ENCODE peak calls at places on chromosome 19, in six cellular contexts. One of them, this sample, is unnamed.

GRCh38 chr19:50514346-50515167 is 844 bp upstream of the ASPDH start:
- DNase-seq in spleen: peak; percentile 74
- DNase-seq in Panc1: no peak
- DNase-seq in K562: no peak
- DNase-seq in heart left ventricle: no peak
- DNase-seq in substantia nigra: peak; percentile 41
- DNase-seq in this sample: no peak

GRCh38 chr19:7013678-7014077 is 7.6 kb downstream of the MBD3L2B start:
- DNase-seq in spleen: no peak
- DNase-seq in Panc1: no peak
- DNase-seq in K562: no peak
- DNase-seq in heart left ventricle: no peak
- DNase-seq in substantia nigra: no peak
- DNase-seq in this sample: no peak

GRCh38 chr19:8355631-8356402 is 8.1 kb upstream of the ANGPTL4 start:
- DNase-seq in spleen: no peak
- DNase-seq in Panc1: peak; percentile 88
- DNase-seq in K562: peak; percentile 37
- DNase-seq in heart left ventricle: no peak
- DNase-seq in substantia nigra: no peak
- DNase-seq in this sample: no peak

GRCh38 chr19:54485846-54486245 is 12.8 kb upstream of the CDC42EP5 start:
- DNase-seq in spleen: no peak
- DNase-seq in Panc1: no peak
- DNase-seq in K562: no peak
- DNase-seq in heart left ventricle: no peak
- DNase-seq in substantia nigra: no peak
- DNase-seq in this sample: no peak

GRCh38 chr19:35399948-35400772 is 29.3 kb downstream of the GPR42 start:
- DNase-seq in spleen: no peak
- DNase-seq in Panc1: no peak
- DNase-seq in K562: no peak
- DNase-seq in heart left ventricle: no peak
- DNase-seq in substantia nigra: no peak
- DNase-seq in this sample: no peak

GRCh38 chr19:42410371-42410770 is 16.8 kb downstream of the LIPE start:
- DNase-seq in spleen: no peak
- DNase-seq in Panc1: no peak
- DNase-seq in K562: no peak
- DNase-seq in heart left ventricle: no peak
- DNase-seq in substantia nigra: no peak
- DNase-seq in this sample: no peak

GRCh38 chr19:51690359-51691121 is 2.6 kb upstream of the SPACA6 start:
- DNase-seq in spleen: peak; percentile 86
- DNase-seq in Panc1: no peak
- DNase-seq in K562: peak; percentile 87
- DNase-seq in heart left ventricle: peak; percentile 80
- DNase-seq in substantia nigra: peak; percentile 44
- DNase-seq in this sample: peak; percentile 84

GRCh38 chr19:489418-490196 is 6.7 kb upstream of the MADCAM1 start:
- DNase-seq in spleen: no peak
- DNase-seq in Panc1: no peak
- DNase-seq in K562: no peak
- DNase-seq in heart left ventricle: no peak
- DNase-seq in substantia nigra: peak; percentile 57
- DNase-seq in this sample: peak; percentile 72

GRCh38 chr19:28971011-28971410 is 241.9 kb downstream of the UQCRFS1 start:
- DNase-seq in spleen: no peak
- DNase-seq in Panc1: no peak
- DNase-seq in K562: no peak
- DNase-seq in heart left ventricle: no peak
- DNase-seq in substantia nigra: no peak
- DNase-seq in this sample: no peak

GRCh38 chr19:30249911-30250310 is 122.3 kb upstream of the ZNF536 start:
- DNase-seq in spleen: no peak
- DNase-seq in Panc1: no peak
- DNase-seq in K562: no peak
- DNase-seq in heart left ventricle: no peak
- DNase-seq in substantia nigra: no peak
- DNase-seq in this sample: no peak

GRCh38 chr19:58009666-58010301 is 7.2 kb upstream of the ZNF606 start:
- DNase-seq in spleen: peak; percentile 92
- DNase-seq in Panc1: no peak
- DNase-seq in K562: peak; percentile 60
- DNase-seq in heart left ventricle: peak; percentile 90
- DNase-seq in substantia nigra: peak; percentile 59
- DNase-seq in this sample: peak; percentile 90

GRCh38 chr19:13600802-13601201 is 94.5 kb upstream of the CACNA1A start:
- DNase-seq in spleen: no peak
- DNase-seq in Panc1: no peak
- DNase-seq in K562: no peak
- DNase-seq in heart left ventricle: no peak
- DNase-seq in substantia nigra: no peak
- DNase-seq in this sample: no peak

GRCh38 chr19:45931055-45931454 is 16.5 kb upstream of the NANOS2 start:
- DNase-seq in spleen: peak; percentile 27
- DNase-seq in Panc1: no peak
- DNase-seq in K562: no peak
- DNase-seq in heart left ventricle: no peak
- DNase-seq in substantia nigra: no peak
- DNase-seq in this sample: no peak

GRCh38 chr19:13267889-13268288 is 117.7 kb downstream of the IER2 start:
- DNase-seq in spleen: no peak
- DNase-seq in Panc1: no peak
- DNase-seq in K562: no peak
- DNase-seq in heart left ventricle: no peak
- DNase-seq in substantia nigra: no peak
- DNase-seq in this sample: no peak

GRCh38 chr19:49808762-49809154 is 4.3 kb downstream of the FUZ start:
- DNase-seq in spleen: peak; percentile 96
- DNase-seq in Panc1: no peak
- DNase-seq in K562: peak; percentile 96
- DNase-seq in heart left ventricle: peak; percentile 94
- DNase-seq in substantia nigra: peak; percentile 32
- DNase-seq in this sample: peak; percentile 99

GRCh38 chr19:48737360-48737998 is 2.9 kb downstream of the RASIP1 start:
- DNase-seq in spleen: no peak
- DNase-seq in Panc1: no peak
- DNase-seq in K562: peak; percentile 90
- DNase-seq in heart left ventricle: no peak
- DNase-seq in substantia nigra: no peak
- DNase-seq in this sample: peak; percentile 96

GRCh38 chr19:39070888-39071287 is 13.3 kb upstream of the ACP7 start:
- DNase-seq in spleen: no peak
- DNase-seq in Panc1: no peak
- DNase-seq in K562: no peak
- DNase-seq in heart left ventricle: no peak
- DNase-seq in substantia nigra: no peak
- DNase-seq in this sample: no peak

GRCh38 chr19:38004505-38005223 is 97.7 kb downstream of the SIPA1L3 start:
- DNase-seq in spleen: no peak
- DNase-seq in Panc1: peak; percentile 58
- DNase-seq in K562: peak; percentile 76
- DNase-seq in heart left ventricle: peak; percentile 85
- DNase-seq in substantia nigra: peak; percentile 79
- DNase-seq in this sample: peak; percentile 94

GRCh38 chr19:55247621-55248099 is 11.2 kb downstream of the PPP6R1 start:
- DNase-seq in spleen: peak; percentile 69
- DNase-seq in Panc1: no peak
- DNase-seq in K562: no peak
- DNase-seq in heart left ventricle: peak; percentile 65
- DNase-seq in substantia nigra: no peak
- DNase-seq in this sample: no peak

GRCh38 chr19:19170053-19170945 is at the start of gene MEF2B:
- DNase-seq in spleen: peak; percentile 93
- DNase-seq in Panc1: no peak
- DNase-seq in K562: peak; percentile 98
- DNase-seq in heart left ventricle: peak; percentile 79
- DNase-seq in substantia nigra: no peak
- DNase-seq in this sample: peak; percentile 97
- H3K27ac ChIP-seq in spleen: no peak within 1 kb of the TSS
- H3K27ac ChIP-seq in Panc1: no peak within 1 kb of the TSS
- H3K27ac ChIP-seq in K562: peak within 1 kb of the TSS; percentile 40
- H3K27ac ChIP-seq in heart left ventricle: no peak within 1 kb of the TSS
- H3K27ac ChIP-seq in substantia nigra: no peak within 1 kb of the TSS
- H3K27ac ChIP-seq in this sample: no peak within 1 kb of the TSS

GRCh38 chr19:47381121-47381520 is 32.0 kb downstream of the DHX34 start:
- DNase-seq in spleen: peak; percentile 78
- DNase-seq in Panc1: no peak
- DNase-seq in K562: no peak
- DNase-seq in heart left ventricle: no peak
- DNase-seq in substantia nigra: no peak
- DNase-seq in this sample: no peak

GRCh38 chr19:47377801-47378200 is 28.7 kb downstream of the DHX34 start:
- DNase-seq in spleen: no peak
- DNase-seq in Panc1: no peak
- DNase-seq in K562: no peak
- DNase-seq in heart left ventricle: no peak
- DNase-seq in substantia nigra: no peak
- DNase-seq in this sample: no peak

GRCh38 chr19:47380559-47380958 is 31.4 kb downstream of the DHX34 start:
- DNase-seq in spleen: no peak
- DNase-seq in Panc1: no peak
- DNase-seq in K562: no peak
- DNase-seq in heart left ventricle: no peak
- DNase-seq in substantia nigra: no peak
- DNase-seq in this sample: no peak

GRCh38 chr19:47378246-47378645 is 29.1 kb downstream of the DHX34 start:
- DNase-seq in spleen: no peak
- DNase-seq in Panc1: no peak
- DNase-seq in K562: no peak
- DNase-seq in heart left ventricle: no peak
- DNase-seq in substantia nigra: no peak
- DNase-seq in this sample: no peak

GRCh38 chr19:47379398-47379938 is 30.4 kb downstream of the DHX34 start:
- DNase-seq in spleen: no peak
- DNase-seq in Panc1: no peak
- DNase-seq in K562: no peak
- DNase-seq in heart left ventricle: no peak
- DNase-seq in substantia nigra: peak; percentile 23
- DNase-seq in this sample: no peak
- H3K27ac ChIP-seq in spleen: no peak overlapping the region
- H3K27ac ChIP-seq in Panc1: no peak overlapping the region
- H3K27ac ChIP-seq in K562: no peak overlapping the region
- H3K27ac ChIP-seq in heart left ventricle: no peak overlapping the region
- H3K27ac ChIP-seq in substantia nigra: peak overlapping the region; percentile 89
- H3K27ac ChIP-seq in this sample: no peak overlapping the region

GRCh38 chr19:33376423-33376822 is 2.9 kb downstream of the CEBPG start:
- DNase-seq in spleen: no peak
- DNase-seq in Panc1: peak; percentile 64
- DNase-seq in K562: no peak
- DNase-seq in heart left ventricle: peak; percentile 71
- DNase-seq in substantia nigra: no peak
- DNase-seq in this sample: no peak

GRCh38 chr19:33375760-33376159 is 2.3 kb downstream of the CEBPG start:
- DNase-seq in spleen: no peak
- DNase-seq in Panc1: no peak
- DNase-seq in K562: no peak
- DNase-seq in heart left ventricle: no peak
- DNase-seq in substantia nigra: no peak
- DNase-seq in this sample: no peak

GRCh38 chr19:33375156-33375744 is 1.7 kb downstream of the CEBPG start:
- DNase-seq in spleen: no peak
- DNase-seq in Panc1: no peak
- DNase-seq in K562: no peak
- DNase-seq in heart left ventricle: no peak
- DNase-seq in substantia nigra: no peak
- DNase-seq in this sample: no peak

GRCh38 chr19:33377586-33378475 is 4.3 kb downstream of the CEBPG start:
- DNase-seq in spleen: no peak
- DNase-seq in Panc1: no peak
- DNase-seq in K562: no peak
- DNase-seq in heart left ventricle: no peak
- DNase-seq in substantia nigra: no peak
- DNase-seq in this sample: no peak

DNA sequence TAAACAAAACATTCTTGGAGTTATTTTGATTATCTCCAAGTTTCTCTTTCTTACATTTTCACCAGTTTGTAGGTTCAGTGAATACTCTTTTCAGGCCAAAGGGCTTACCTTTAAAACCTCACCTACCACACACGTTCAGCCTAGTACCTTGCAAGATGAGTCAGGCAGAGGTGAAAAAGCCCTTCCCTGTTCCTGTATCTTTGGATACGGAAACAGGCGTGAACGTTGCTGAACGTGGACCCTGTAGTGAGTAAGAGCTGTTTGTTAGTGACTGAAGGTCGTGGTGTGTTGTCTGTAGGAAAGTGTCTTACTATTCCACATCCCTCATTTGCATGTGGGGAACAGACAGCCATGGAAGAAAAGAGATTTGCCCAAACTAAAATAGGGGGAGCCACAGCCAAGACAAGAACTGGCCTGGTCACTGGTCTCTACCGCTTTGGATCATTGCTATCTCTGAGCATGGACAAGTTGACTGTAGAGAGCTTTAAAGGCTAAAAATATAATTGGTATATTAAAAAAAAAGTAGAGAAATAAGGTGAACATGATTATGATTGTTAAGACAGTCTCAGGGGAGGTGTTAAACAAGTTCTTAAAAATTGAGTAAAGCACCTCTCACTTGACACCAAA is 3.5 kb downstream of the CEBPG start:
- DNase-seq in spleen: no peak
- DNase-seq in Panc1: no peak
- DNase-seq in K562: no peak
- DNase-seq in heart left ventricle: no peak
- DNase-seq in substantia nigra: no peak
- DNase-seq in this sample: no peak
- H3K27ac ChIP-seq in spleen: no peak overlapping the region
- H3K27ac ChIP-seq in Panc1: peak overlapping the region; percentile 20
- H3K27ac ChIP-seq in K562: no peak overlapping the region
- H3K27ac ChIP-seq in heart left ventricle: peak overlapping the region; percentile 55
- H3K27ac ChIP-seq in substantia nigra: no peak overlapping the region
- H3K27ac ChIP-seq in this sample: no peak overlapping the region

DNA sequence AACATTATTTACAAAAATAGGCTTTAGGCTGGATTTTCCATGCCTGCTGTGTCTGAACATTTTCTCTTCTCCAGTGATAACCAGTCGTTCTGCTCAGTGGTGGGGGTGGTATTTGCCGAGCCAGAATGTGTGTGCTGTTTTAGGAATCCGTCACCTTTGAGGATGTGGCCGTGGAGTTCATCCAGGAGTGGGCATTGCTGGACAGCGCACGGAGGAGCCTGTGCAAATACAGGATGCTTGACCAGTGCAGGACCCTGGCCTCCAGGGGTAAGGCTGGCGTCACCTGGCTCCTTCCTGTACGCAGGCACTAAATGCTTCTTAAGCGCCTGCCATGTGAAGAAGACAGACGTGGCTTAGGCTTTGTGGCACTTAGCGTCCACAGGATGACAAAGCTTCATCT is 5.0 kb downstream of the ZNF333 start:
- DNase-seq in spleen: no peak
- DNase-seq in Panc1: no peak
- DNase-seq in K562: no peak
- DNase-seq in heart left ventricle: no peak
- DNase-seq in substantia nigra: no peak
- DNase-seq in this sample: no peak
- H3K27ac ChIP-seq in spleen: no peak overlapping the region
- H3K27ac ChIP-seq in Panc1: no peak overlapping the region
- H3K27ac ChIP-seq in K562: no peak overlapping the region
- H3K27ac ChIP-seq in heart left ventricle: no peak overlapping the region
- H3K27ac ChIP-seq in substantia nigra: peak overlapping the region; percentile 11
- H3K27ac ChIP-seq in this sample: no peak overlapping the region

This sample was measured in GM23338.